ENCODE peak calls at places on chromosomes 5 and 9, in eight cellular contexts. U, H, E, B, L, X, A and N are unnamed samples.

GRCh38 chr5:64000096-64000495 is 37.9 kb upstream of the HTR1A start:
- DNase-seq in H (no peak), B (no peak), X (no peak), E (no peak), L (no peak), A (no peak), U (no peak), N (no peak)

GRCh38 chr9:21559402-21560280 is 77.5 kb upstream of the IFNE start:
- DNase-seq in L (no peak), A (peak; percentile 83), H (peak; percentile 88), E (peak; percentile 87), X (peak; percentile 83), B (peak; percentile 82), U (peak; percentile 88), N (no peak)

GRCh38 chr5:61055434-61056006 is 106.7 kb downstream of the SMIM15 start:
- DNase-seq in A (no peak), X (peak; percentile 63), L (no peak), U (peak; percentile 46), B (peak; percentile 53), E (peak; percentile 57), H (peak; percentile 58), N (no peak)

GRCh38 chr5:176625966-176626875 is 4.1 kb downstream of the SNCB start:
- DNase-seq in L (no peak), H (peak; percentile 14), B (peak; percentile 79), X (no peak), E (no peak), U (no peak), A (no peak), N (no peak)

GRCh38 chr5:6556089-6556801 is 76.6 kb downstream of the NSUN2 start:
- DNase-seq in B (peak; percentile 32), A (no peak), L (no peak), E (no peak), U (peak; percentile 54), H (peak; percentile 15), X (no peak), N (no peak)

GRCh38 chr5:81717221-81717620 is 33.7 kb downstream of the SSBP2 start:
- DNase-seq in A (no peak), L (no peak), U (peak; percentile 49), H (peak; percentile 60), X (no peak), E (no peak), B (no peak), N (no peak)

GRCh38 chr9:12753931-12754330 is 20.9 kb upstream of the LURAP1L start:
- DNase-seq in X (no peak), H (no peak), B (no peak), L (no peak), E (no peak), A (no peak), U (no peak), N (no peak)

GRCh38 chr5:51494821-51495220 is 111.6 kb downstream of the ISL1 start:
- DNase-seq in X (no peak), L (no peak), A (no peak), U (no peak), H (no peak), B (no peak), E (no peak), N (no peak)

GRCh38 chr5:107990881-107991810 is 320.4 kb upstream of the EFNA5 start:
- DNase-seq in X (no peak), E (no peak), U (no peak), A (no peak), L (no peak), B (no peak), H (no peak), N (no peak)

GRCh38 chr9:89473762-89474469 is 24.0 kb downstream of the SEMA4D start:
- DNase-seq in U (peak; percentile 29), L (no peak), A (no peak), E (peak; percentile 47), H (peak; percentile 51), X (no peak), B (peak; percentile 2), N (no peak)

GRCh38 chr9:438961-439768 is 224.5 kb downstream of the DOCK8 start:
- DNase-seq in E (no peak), B (no peak), U (no peak), X (no peak), L (no peak), H (peak; percentile 54), A (no peak), N (no peak)

GRCh38 chr5:158212915-158213314 is 354.0 kb upstream of the CLINT1 start:
- DNase-seq in U (no peak), X (peak; percentile 57), H (peak; percentile 21), B (peak; percentile 15), L (peak; percentile 13), A (no peak), E (no peak), N (no peak)

GRCh38 chr5:71744009-71744792 is 25.1 kb downstream of the CARTPT start:
- DNase-seq in L (no peak), E (no peak), X (no peak), A (no peak), B (no peak), H (no peak), U (no peak), N (no peak)

GRCh38 chr5:158874343-158874742 is 225.4 kb downstream of the EBF1 start:
- DNase-seq in A (no peak), U (no peak), B (no peak), X (no peak), E (no peak), L (no peak), H (no peak), N (no peak)

GRCh38 chr9:133839822-133840329 is 101.7 kb upstream of the SARDH start:
- DNase-seq in B (no peak), H (peak; percentile 11), U (no peak), L (no peak), E (peak; percentile 69), A (no peak), X (peak; percentile 77), N (no peak)

GRCh38 chr5:116441223-116441622 is 133.4 kb downstream of the SEMA6A start:
- DNase-seq in X (peak; percentile 69), H (no peak), A (no peak), L (no peak), B (peak; percentile 6), E (no peak), U (no peak), N (no peak)
- H3K79me2 ChIP-seq in X (no peaks in the 10 kb centered on the region), H (no peaks in the 10 kb centered on the region), A (no peaks in the 10 kb centered on the region), L (no peaks in the 10 kb centered on the region), B (no peaks in the 10 kb centered on the region), E (no peaks in the 10 kb centered on the region), U (no peaks in the 10 kb centered on the region), N (no peaks in the 10 kb centered on the region)

DNA sequence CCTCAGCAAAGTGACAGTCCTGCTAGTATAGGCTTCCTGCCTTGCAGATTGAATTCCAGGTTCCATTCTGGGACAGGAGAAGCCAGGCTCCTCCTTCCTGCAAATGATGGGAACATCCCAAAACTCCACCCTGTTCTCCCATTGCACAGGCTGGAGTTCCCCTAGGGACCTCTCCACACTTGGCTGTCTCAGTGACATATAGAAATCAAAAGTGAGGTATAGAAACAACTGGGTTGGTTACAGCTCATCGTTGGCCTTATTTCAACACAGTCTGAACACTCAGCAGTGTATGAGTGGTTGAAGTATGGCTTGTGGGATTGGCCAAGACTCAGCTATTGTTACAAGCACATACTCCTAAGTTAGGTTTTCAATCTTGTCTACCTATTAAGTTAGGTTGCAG is 157.8 kb upstream of the FTMT start:
- DNase-seq in L (no peak), A (no peak), E (no peak), B (peak; percentile 25), X (no peak), H (peak; percentile 3), U (peak; percentile 9), N (no peak)
- H2AFZ ChIP-seq in L (peak overlapping the region; percentile 62), A (peak overlapping the region; percentile 34), E (no peak overlapping the region), B (no peak overlapping the region), X (peak overlapping the region; percentile 84), H (no peak overlapping the region), U (no peak overlapping the region), N (peak overlapping the region; percentile 39)

GRCh38 chr9:34571180-34571800 is 18.2 kb downstream of the CNTFR start:
- DNase-seq in E (no peak), L (no peak), B (no peak), H (no peak), X (no peak), U (peak; percentile 8), A (no peak), N (no peak)
- H3K27me3 ChIP-seq in E (peaks cover 7% of the 10 kb centered on the region), L (no peaks in the 10 kb centered on the region), B (no peaks in the 10 kb centered on the region), H (peaks cover 24% of the 10 kb centered on the region), X (peaks cover 10% of the 10 kb centered on the region), U (peaks cover 16% of the 10 kb centered on the region), A (peaks cover 37% of the 10 kb centered on the region), N (peaks cover 9% of the 10 kb centered on the region)

DNA sequence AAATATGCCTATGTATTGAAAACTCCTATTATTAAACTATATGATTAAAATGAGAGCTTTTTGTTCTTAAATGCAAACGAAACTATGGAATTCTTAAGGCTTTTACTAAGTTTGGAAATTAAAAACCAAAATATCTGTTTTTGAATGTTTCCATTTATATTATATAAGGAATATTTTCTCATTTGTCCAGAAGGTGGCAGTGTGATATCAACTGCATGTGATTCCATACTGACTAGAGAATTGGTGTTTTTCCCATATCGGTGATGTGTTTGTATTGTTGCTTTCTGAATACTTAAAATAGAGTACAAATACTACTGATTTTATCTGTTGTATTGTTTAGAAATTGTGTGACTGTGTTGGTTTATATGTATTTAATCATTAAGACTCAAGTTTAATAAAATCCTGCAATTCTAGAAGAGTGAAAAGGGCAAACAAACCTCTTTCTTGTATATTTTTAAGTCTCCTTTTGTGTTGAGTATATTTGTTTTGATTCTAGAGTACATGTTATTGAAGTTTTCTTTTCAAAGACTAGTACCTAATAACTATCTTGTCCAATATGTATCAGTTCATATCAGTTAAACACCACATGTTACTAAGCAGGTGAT is 320.8 kb downstream of the CCDC171 start:
- DNase-seq in U (peak; percentile 59), H (peak; percentile 75), X (peak; percentile 65), E (peak; percentile 71), A (no peak), B (peak; percentile 74), L (peak; percentile 24), N (no peak)
- H3K79me2 ChIP-seq in U (no peaks in the 10 kb centered on the region), H (no peaks in the 10 kb centered on the region), X (no peaks in the 10 kb centered on the region), E (no peaks in the 10 kb centered on the region), A (no peaks in the 10 kb centered on the region), B (no peaks in the 10 kb centered on the region), L (no peaks in the 10 kb centered on the region), N (no peaks in the 10 kb centered on the region)

DNA sequence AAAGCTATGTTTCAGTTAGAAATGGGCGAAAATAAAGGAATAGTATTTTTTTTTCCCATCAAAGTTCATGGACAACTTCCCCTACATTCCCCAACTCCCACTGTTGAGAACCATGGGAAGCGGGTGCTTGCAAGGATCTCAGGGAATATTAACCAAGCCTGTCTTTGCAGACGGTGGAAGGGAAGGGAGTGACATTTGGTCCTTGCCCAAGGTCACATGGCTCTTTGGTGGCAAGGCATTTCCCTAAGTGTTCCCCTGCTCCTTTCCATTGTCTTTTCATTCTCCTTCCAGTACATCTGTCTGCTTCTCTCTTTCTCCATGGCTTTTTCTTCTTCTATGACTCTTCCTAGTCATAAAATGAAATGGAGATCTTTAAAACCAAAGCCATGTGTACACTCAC is 19.0 kb downstream of the C9orf57 start:
- DNase-seq in B (no peak), U (no peak), X (no peak), A (no peak), H (no peak), L (no peak), E (no peak), N (no peak)
- H2AFZ ChIP-seq in B (peak overlapping the region; percentile 57), U (no peak overlapping the region), X (no peak overlapping the region), A (no peak overlapping the region), H (no peak overlapping the region), L (no peak overlapping the region), E (no peak overlapping the region), N (no peak overlapping the region)

GRCh38 chr9:136131629-136132499 is 13.2 kb upstream of the TMEM250 start:
- DNase-seq in B (no peak), L (no peak), X (no peak), E (no peak), H (no peak), A (no peak), U (no peak), N (no peak)
- H3K27me3 ChIP-seq in B (no peaks in the 10 kb centered on the region), L (no peaks in the 10 kb centered on the region), X (peaks cover 26% of the 10 kb centered on the region), E (peaks cover 22% of the 10 kb centered on the region), H (peaks cover 81% of the 10 kb centered on the region), A (peaks cover 86% of the 10 kb centered on the region), U (peaks cover 57% of the 10 kb centered on the region), N (no peaks in the 10 kb centered on the region)